ENCODE peak calls at places on chromosome 16, in four cellular contexts. D, W, Z and X are unnamed samples.
A peak's percentile ranks its signal among the peaks of the same experiment; 100 is the strongest.

GRCh38 chr16:53712065-53712464 is 8.1 kb downstream of the FTO start:
- DNase-seq in D (no peak), W (no peak), Z (no peak), X (no peak)

GRCh38 chr16:72962347-72962746 is 85.6 kb downstream of the ZFHX3 start:
- DNase-seq in D (no peak), W (no peak), Z (no peak), X (no peak)

GRCh38 chr16:22763655-22764054 is 50.3 kb upstream of the HS3ST2 start:
- DNase-seq in D (no peak), W (no peak), Z (no peak), X (no peak)

GRCh38 chr16:78128920-78129319 is 29.5 kb downstream of the WWOX start:
- DNase-seq in D (no peak), W (no peak), Z (no peak), X (no peak)

GRCh38 chr16:74307383-74307782 is 10.8 kb downstream of the PSMD7 start:
- DNase-seq in D (no peak), W (no peak), Z (no peak), X (no peak)

GRCh38 chr16:63890072-63890471 is 1231.8 kb downstream of the CDH11 start:
- DNase-seq in D (no peak), W (peak; percentile 14), Z (no peak), X (peak; percentile 11)

GRCh38 chr16:8660841-8661301 is 13.5 kb upstream of the ABAT start:
- DNase-seq in D (peak; percentile 75), W (peak; percentile 83), Z (peak; percentile 93), X (peak; percentile 85)

GRCh38 chr16:46929378-46930332 is 43.8 kb downstream of the DNAJA2 start:
- DNase-seq in D (peak; percentile 83), W (peak; percentile 73), Z (peak; percentile 80), X (peak; percentile 76)